ENCODE peak calls at places on chromosomes 5 and 9, in four cellular contexts. R is sigmoid colon, F is progenitor cell of endocrine pancreas, D is upper lobe of right lung. L is an unnamed sample.

GRCh38 chr5:173228639-173229380 is 6.2 kb downstream of the NKX2-5 start:
- DNase-seq in R (no peak), F (no peak), D (no peak), L (no peak)

GRCh38 chr9:69760278-69760610 is 433 bp upstream of the PTAR1 start:
- DNase-seq in R (no peak), F (no peak), D (no peak), L (no peak)

GRCh38 chr5:174535691-174536090 is 188.7 kb upstream of the MSX2 start:
- DNase-seq in R (no peak), F (no peak), D (no peak), L (no peak)

GRCh38 chr5:38433160-38433861 is 123.1 kb downstream of the LIFR start:
- DNase-seq in R (peak), F (no peak), D (no peak), L (peak)

GRCh38 chr5:180598316-180598701 is 7.0 kb upstream of the SCGB3A1 start:
- DNase-seq in R (no peak), F (no peak), D (peak), L (no peak)

GRCh38 chr5:92916036-92916435 is 665.0 kb downstream of the NR2F1-AS1 start:
- DNase-seq in R (no peak), F (no peak), D (no peak), L (no peak)

GRCh38 chr5:57117601-57118000 is 56.3 kb upstream of the GPBP1 start:
- DNase-seq in R (no peak), F (no peak), D (no peak), L (no peak)

GRCh38 chr9:76586555-76587314 is 127.8 kb downstream of the GCNT1 start:
- DNase-seq in R (no peak), F (no peak), D (no peak), L (no peak)

GRCh38 chr5:141250576-141250975 is 5.4 kb downstream of the PCDHB15 start:
- DNase-seq in R (no peak), F (no peak), D (no peak), L (no peak)

GRCh38 chr9:107246259-107247254 is 36.5 kb upstream of the RAD23B start:
- DNase-seq in R (no peak), F (no peak), D (no peak), L (no peak)

GRCh38 chr9:87238545-87238944 is 259.1 kb upstream of the DAPK1 start:
- DNase-seq in R (no peak), F (no peak), D (no peak), L (no peak)

GRCh38 chr9:131423171-131423581 is 29.3 kb downstream of the PRRC2B start:
- DNase-seq in R (peak), F (no peak), D (no peak), L (peak)

GRCh38 chr9:38284768-38285080 is 107.8 kb upstream of the ALDH1B1 start:
- DNase-seq in R (no peak), F (no peak), D (no peak), L (no peak)

GRCh38 chr9:136799079-136799853 is 3.1 kb downstream of the CCDC183 start:
- DNase-seq in R (no peak), F (no peak), D (peak), L (no peak)

GRCh38 chr9:23683021-23683431 is 143.0 kb downstream of the ELAVL2 start:
- DNase-seq in R (no peak), F (no peak), D (no peak), L (no peak)

GRCh38 chr5:156170351-156170961 is 156.5 kb upstream of the SGCD start:
- DNase-seq in R (no peak), F (no peak), D (no peak), L (no peak)

GRCh38 chr9:86322973-86323644 is 31.1 kb downstream of the TUT7 start:
- DNase-seq in R (no peak), F (no peak), D (no peak), L (no peak)

GRCh38 chr5:178793156-178793555 is 62.7 kb upstream of the ZNF354A start:
- DNase-seq in R (peak), F (no peak), D (peak), L (no peak)

GRCh38 chr5:157143127-157143959 is 678 bp upstream of the MED7 start:
- DNase-seq in R (peak), F (no peak), D (peak), L (peak)

GRCh38 chr5:82151622-82152021 is 126.5 kb downstream of the RPS23 start:
- DNase-seq in R (no peak), F (no peak), D (no peak), L (no peak)

GRCh38 chr9:72601595-72601994 is 80.2 kb downstream of the TMC1 start:
- DNase-seq in R (no peak), F (no peak), D (no peak), L (no peak)

GRCh38 chr5:68046445-68046844 is 169.1 kb upstream of the PIK3R1 start:
- DNase-seq in R (no peak), F (no peak), D (no peak), L (no peak)

GRCh38 chr5:23269981-23270380 is 237.4 kb upstream of the PRDM9 start:
- DNase-seq in R (no peak), F (no peak), D (no peak), L (no peak)

GRCh38 chr5:140344683-140345423 is 1.6 kb downstream of the HBEGF start:
- DNase-seq in R (no peak), F (no peak), D (no peak), L (no peak)

GRCh38 chr5:39543335-39543734 is 118.6 kb upstream of the DAB2 start:
- DNase-seq in R (no peak), F (no peak), D (no peak), L (no peak)

GRCh38 chr9:134732392-134733110 is 90.9 kb downstream of the COL5A1 start:
- DNase-seq in R (peak), F (no peak), D (no peak), L (peak)

GRCh38 chr9:81906656-81907055 is 21.6 kb upstream of the SPATA31D4 start:
- DNase-seq in R (no peak), F (no peak), D (no peak), L (no peak)
- TF ChIP-seq CTCF in R (no peak), F (no peak), D (no peak), L (no peak)

DNA sequence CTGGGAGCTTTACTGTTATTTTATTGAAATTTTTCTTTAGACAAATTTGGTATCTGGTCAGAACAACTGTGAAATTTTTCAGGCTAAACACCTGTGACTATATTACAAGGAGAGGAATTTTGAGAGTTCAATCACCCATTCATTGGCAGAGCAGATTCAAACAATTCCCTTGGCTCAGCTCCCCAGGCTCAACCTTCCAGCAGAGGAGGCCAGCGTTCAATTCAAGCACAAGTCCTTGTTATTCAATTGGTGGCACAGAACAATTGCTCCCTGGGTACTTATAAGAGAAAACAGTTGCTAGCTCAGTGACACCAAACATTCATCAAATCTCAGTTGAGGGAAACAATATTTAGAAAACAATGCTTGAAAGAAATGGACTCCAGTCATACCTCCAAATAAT is 83.3 kb downstream of the SUSD1 start:
- DNase-seq in R (no peak), F (no peak), D (no peak), L (no peak)
- TF ChIP-seq CTCF in R (no peak), F (no peak), D (peak), L (no peak)

DNA sequence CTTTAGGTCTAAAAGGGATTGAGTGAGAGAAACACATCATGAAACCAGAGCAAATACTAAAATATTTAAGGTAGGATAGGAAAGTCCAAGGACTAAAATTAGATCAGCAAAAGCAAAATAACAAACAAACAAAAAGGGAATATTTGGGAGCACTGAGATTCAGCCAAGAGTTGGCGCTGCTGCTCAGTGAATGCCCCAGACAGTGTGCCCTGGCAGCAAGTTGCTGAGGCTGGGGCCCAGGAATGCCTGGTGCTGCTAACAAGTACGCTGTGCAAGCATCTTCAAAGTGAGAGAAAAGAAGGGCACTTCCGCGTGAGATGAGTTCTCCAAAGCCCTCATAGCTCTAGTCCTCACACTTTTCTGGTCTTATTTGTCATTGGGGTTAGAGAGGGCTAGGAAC is 603.3 kb downstream of the EFNA5 start:
- DNase-seq in R (no peak), F (no peak), D (no peak), L (no peak)
- TF ChIP-seq CTCF in R (no peak), F (no peak), D (no peak), L (no peak)

GRCh38 chr9:6105738-6106137 is 90.3 kb upstream of the RANBP6 start:
- DNase-seq in R (no peak), F (no peak), D (no peak), L (no peak)

GRCh38 chr9:6109986-6110385 is 94.6 kb upstream of the RANBP6 start:
- DNase-seq in R (no peak), F (no peak), D (no peak), L (no peak)

GRCh38 chr9:6109571-6109970 is 94.1 kb upstream of the RANBP6 start:
- DNase-seq in R (no peak), F (no peak), D (no peak), L (no peak)

GRCh38 chr9:6106576-6107339 is 91.3 kb upstream of the RANBP6 start:
- DNase-seq in R (no peak), F (no peak), D (no peak), L (no peak)
- TF ChIP-seq CTCF in R (no peak), F (peak), D (peak), L (no peak)

GRCh38 chr9:93035106-93035660 is 23.3 kb upstream of the SUSD3 start:
- DNase-seq in R (no peak), F (no peak), D (no peak), L (no peak)

GRCh38 chr9:93037476-93037971 is 21.0 kb upstream of the SUSD3 start:
- DNase-seq in R (no peak), F (no peak), D (no peak), L (no peak)

GRCh38 chr9:93033541-93033940 is 25.0 kb upstream of the SUSD3 start:
- DNase-seq in R (no peak), F (no peak), D (no peak), L (no peak)

GRCh38 chr9:93036887-93037475 is 21.5 kb upstream of the SUSD3 start:
- DNase-seq in R (no peak), F (no peak), D (no peak), L (no peak)

DNA sequence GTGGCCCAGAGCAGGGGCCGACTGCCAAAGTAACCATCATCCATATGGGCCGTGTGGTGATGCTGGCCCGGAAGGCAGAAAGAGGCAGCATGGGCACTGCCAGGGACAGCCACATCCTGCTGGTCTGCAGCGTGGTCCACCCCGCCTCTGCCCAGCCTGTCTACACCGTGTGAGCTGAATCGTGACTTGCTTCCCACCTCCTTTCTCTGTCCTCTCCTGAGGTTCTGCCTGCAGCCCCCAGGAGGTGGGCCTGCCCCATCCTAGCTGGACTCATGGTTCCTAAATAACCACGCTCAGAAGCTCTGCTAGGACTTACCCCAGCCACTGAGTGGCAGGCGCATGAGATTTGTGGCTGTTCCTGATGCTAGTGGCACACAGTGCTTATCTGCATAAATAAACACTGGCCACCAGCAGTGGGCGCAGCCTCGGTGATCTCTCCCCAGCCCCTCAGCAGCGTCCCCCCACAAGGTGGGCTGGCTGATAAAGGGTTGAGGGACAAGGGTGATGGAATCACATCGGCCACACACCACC is 22.6 kb upstream of the SUSD3 start:
- DNase-seq in R (no peak), F (no peak), D (no peak), L (no peak)
- TF ChIP-seq CTCF in R (no peak), F (no peak), D (no peak), L (no peak)

GRCh38 chr9:97803167-97804058 is 49.6 kb upstream of the FOXE1 start:
- DNase-seq in R (peak), F (peak), D (peak), L (peak)
- TF ChIP-seq CTCF in R (no peak), F (peak), D (no peak), L (no peak)

DNA sequence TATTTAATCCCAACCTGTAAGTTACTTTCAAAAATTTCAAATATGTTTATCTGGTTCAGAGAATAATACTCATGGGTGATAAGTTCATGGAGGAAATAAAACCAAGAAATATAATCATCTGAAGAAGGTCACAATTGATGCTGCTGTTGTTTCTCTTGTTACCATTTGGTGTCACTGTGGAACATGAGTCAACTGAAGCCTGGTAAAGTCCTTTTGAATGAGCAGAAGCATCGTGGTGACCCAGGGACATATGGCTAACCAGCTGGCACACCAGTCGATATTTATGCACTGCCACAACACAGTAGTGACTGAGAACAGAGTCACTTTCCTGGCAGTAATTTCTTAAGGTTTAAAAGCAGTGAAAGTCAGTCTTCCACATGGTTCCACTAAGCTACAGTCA is 612.9 kb upstream of the TLE4 start:
- DNase-seq in R (no peak), F (no peak), D (no peak), L (no peak)
- TF ChIP-seq CTCF in R (no peak), F (peak), D (no peak), L (no peak)

L was measured in uterus.